ENCODE peak calls at places on chromosomes 3 and 15, in six cellular contexts. K, V, L, F, B and Y are unnamed samples.

GRCh38 chr3:191768421-191768820 is 307.5 kb downstream of the PYDC2 start:
- DNase-seq in F (no peak), V (no peak), B (no peak), L (no peak), K (no peak), Y (no peak)

GRCh38 chr15:64833690-64834089 is 8.0 kb upstream of the PLEKHO2 start:
- DNase-seq in F (no peak), L (no peak), K (no peak), V (no peak), B (no peak), Y (no peak)

GRCh38 chr15:68387288-68388143 is 44.4 kb downstream of the ITGA11 start:
- DNase-seq in F (no peak), V (no peak), K (no peak), L (no peak), B (no peak), Y (no peak)

GRCh38 chr15:31352911-31353811 is 26.5 kb downstream of the KLF13 start:
- DNase-seq in V (no peak), K (peak; percentile 20), L (no peak), F (peak; percentile 31), B (no peak), Y (no peak)

GRCh38 chr3:78978037-78978436 is 789.8 kb downstream of the ROBO1 start:
- DNase-seq in F (no peak), K (no peak), V (no peak), B (no peak), L (no peak), Y (no peak)

GRCh38 chr15:55796321-55796965 is 53.5 kb upstream of the PRTG start:
- DNase-seq in V (no peak), K (no peak), B (no peak), F (peak; percentile 14), L (no peak), Y (no peak)

GRCh38 chr3:47874913-47875312 is 72.0 kb downstream of the DHX30 start:
- DNase-seq in L (no peak), K (no peak), F (no peak), B (no peak), V (no peak), Y (peak; percentile 19)

GRCh38 chr3:64382171-64382570 is 156.9 kb upstream of the PRICKLE2 start:
- DNase-seq in V (no peak), F (no peak), L (no peak), B (no peak), K (no peak), Y (no peak)

GRCh38 chr3:46461971-46462910 is 2.5 kb downstream of the LTF start:
- DNase-seq in F (no peak), B (no peak), L (no peak), K (peak; percentile 31), V (no peak), Y (peak; percentile 5)

GRCh38 chr3:159170436-159171003 is 368.7 kb downstream of the MFSD1 start:
- DNase-seq in V (no peak), B (no peak), K (no peak), L (no peak), F (no peak), Y (no peak)

GRCh38 chr3:162337630-162338029 is 841.0 kb downstream of the OTOL1 start:
- DNase-seq in L (no peak), V (no peak), F (no peak), K (no peak), B (no peak), Y (no peak)

GRCh38 chr3:30530084-30530483 is 76.3 kb upstream of the TGFBR2 start:
- DNase-seq in F (no peak), K (no peak), V (no peak), L (no peak), B (no peak), Y (no peak)